ENCODE peak calls at places on chromosomes 1 and 21, in nine cellular contexts. One of them, this sample, is unnamed.

GRCh38 chr1:7420706-7421105 is 350.4 kb upstream of the VAMP3 start:
- DNase-seq in T-helper 1 cell: no peak
- DNase-seq in NCI-H1417: no peak
- DNase-seq in activated naive CD4-positive, alpha-beta T cell: no peak
- DNase-seq in CD4-positive, CD25-positive, alpha-beta regulatory T cell: no peak
- DNase-seq in NCI-H774: no peak
- DNase-seq in right atrium auricular region: no peak
- DNase-seq in stimulated activated CD8-positive, alpha-beta memory T cell treated with anti-CD3 and anti-CD28 coated beads, Interleukin-15, amount 100 ng/mL, for 24 hours: no peak
- DNase-seq in RPMI8226: no peak
- DNase-seq in this sample: no peak

GRCh38 chr1:96367791-96368190 is 353.8 kb upstream of the PTBP2 start:
- DNase-seq in activated naive CD4-positive, alpha-beta T cell: no peak
- DNase-seq in NCI-H774: no peak
- DNase-seq in RPMI8226: no peak
- DNase-seq in NCI-H1417: no peak
- DNase-seq in right atrium auricular region: no peak
- DNase-seq in CD4-positive, CD25-positive, alpha-beta regulatory T cell: no peak
- DNase-seq in T-helper 1 cell: no peak
- DNase-seq in stimulated activated CD8-positive, alpha-beta memory T cell treated with anti-CD3 and anti-CD28 coated beads, Interleukin-15, amount 100 ng/mL, for 24 hours: no peak
- DNase-seq in this sample: no peak

GRCh38 chr1:26378088-26378878 is 5.7 kb upstream of the ZNF683 start:
- DNase-seq in CD4-positive, CD25-positive, alpha-beta regulatory T cell: peak
- DNase-seq in NCI-H1417: no peak
- DNase-seq in T-helper 1 cell: peak
- DNase-seq in activated naive CD4-positive, alpha-beta T cell: peak
- DNase-seq in stimulated activated CD8-positive, alpha-beta memory T cell treated with anti-CD3 and anti-CD28 coated beads, Interleukin-15, amount 100 ng/mL, for 24 hours: peak
- DNase-seq in NCI-H774: no peak
- DNase-seq in RPMI8226: peak
- DNase-seq in right atrium auricular region: no peak
- DNase-seq in this sample: no peak

GRCh38 chr1:45008076-45008475 is 3.0 kb downstream of the HECTD3 start:
- DNase-seq in right atrium auricular region: no peak
- DNase-seq in NCI-H1417: no peak
- DNase-seq in activated naive CD4-positive, alpha-beta T cell: no peak
- DNase-seq in NCI-H774: no peak
- DNase-seq in stimulated activated CD8-positive, alpha-beta memory T cell treated with anti-CD3 and anti-CD28 coated beads, Interleukin-15, amount 100 ng/mL, for 24 hours: no peak
- DNase-seq in RPMI8226: no peak
- DNase-seq in T-helper 1 cell: no peak
- DNase-seq in CD4-positive, CD25-positive, alpha-beta regulatory T cell: no peak
- DNase-seq in this sample: no peak

GRCh38 chr1:188599313-188599712 is 1770.6 kb downstream of the PLA2G4A start:
- DNase-seq in NCI-H1417: no peak
- DNase-seq in NCI-H774: no peak
- DNase-seq in activated naive CD4-positive, alpha-beta T cell: no peak
- DNase-seq in RPMI8226: no peak
- DNase-seq in stimulated activated CD8-positive, alpha-beta memory T cell treated with anti-CD3 and anti-CD28 coated beads, Interleukin-15, amount 100 ng/mL, for 24 hours: no peak
- DNase-seq in T-helper 1 cell: no peak
- DNase-seq in right atrium auricular region: no peak
- DNase-seq in CD4-positive, CD25-positive, alpha-beta regulatory T cell: no peak
- DNase-seq in this sample: no peak

GRCh38 chr1:30099587-30099986 is 623.8 kb downstream of the MATN1 start:
- DNase-seq in CD4-positive, CD25-positive, alpha-beta regulatory T cell: no peak
- DNase-seq in NCI-H1417: no peak
- DNase-seq in NCI-H774: no peak
- DNase-seq in T-helper 1 cell: no peak
- DNase-seq in activated naive CD4-positive, alpha-beta T cell: no peak
- DNase-seq in right atrium auricular region: no peak
- DNase-seq in stimulated activated CD8-positive, alpha-beta memory T cell treated with anti-CD3 and anti-CD28 coated beads, Interleukin-15, amount 100 ng/mL, for 24 hours: no peak
- DNase-seq in RPMI8226: no peak
- DNase-seq in this sample: no peak

GRCh38 chr1:156464825-156465452 is 35.6 kb downstream of the MEF2D start:
- DNase-seq in NCI-H1417: no peak
- DNase-seq in RPMI8226: no peak
- DNase-seq in T-helper 1 cell: no peak
- DNase-seq in CD4-positive, CD25-positive, alpha-beta regulatory T cell: no peak
- DNase-seq in activated naive CD4-positive, alpha-beta T cell: no peak
- DNase-seq in stimulated activated CD8-positive, alpha-beta memory T cell treated with anti-CD3 and anti-CD28 coated beads, Interleukin-15, amount 100 ng/mL, for 24 hours: no peak
- DNase-seq in NCI-H774: no peak
- DNase-seq in right atrium auricular region: no peak
- DNase-seq in this sample: no peak

GRCh38 chr1:91807921-91808620 is 77.9 kb downstream of the TGFBR3 start:
- DNase-seq in NCI-H774: no peak
- DNase-seq in stimulated activated CD8-positive, alpha-beta memory T cell treated with anti-CD3 and anti-CD28 coated beads, Interleukin-15, amount 100 ng/mL, for 24 hours: no peak
- DNase-seq in right atrium auricular region: no peak
- DNase-seq in CD4-positive, CD25-positive, alpha-beta regulatory T cell: no peak
- DNase-seq in NCI-H1417: no peak
- DNase-seq in activated naive CD4-positive, alpha-beta T cell: no peak
- DNase-seq in T-helper 1 cell: no peak
- DNase-seq in RPMI8226: no peak
- DNase-seq in this sample: no peak

GRCh38 chr1:236670060-236670459 is 16.2 kb upstream of the ACTN2 start:
- DNase-seq in T-helper 1 cell: no peak
- DNase-seq in CD4-positive, CD25-positive, alpha-beta regulatory T cell: no peak
- DNase-seq in stimulated activated CD8-positive, alpha-beta memory T cell treated with anti-CD3 and anti-CD28 coated beads, Interleukin-15, amount 100 ng/mL, for 24 hours: no peak
- DNase-seq in NCI-H774: no peak
- DNase-seq in activated naive CD4-positive, alpha-beta T cell: no peak
- DNase-seq in right atrium auricular region: no peak
- DNase-seq in NCI-H1417: no peak
- DNase-seq in RPMI8226: no peak
- DNase-seq in this sample: no peak

GRCh38 chr1:246679211-246680177 is 44.7 kb upstream of the SCCPDH start:
- DNase-seq in CD4-positive, CD25-positive, alpha-beta regulatory T cell: no peak
- DNase-seq in stimulated activated CD8-positive, alpha-beta memory T cell treated with anti-CD3 and anti-CD28 coated beads, Interleukin-15, amount 100 ng/mL, for 24 hours: no peak
- DNase-seq in right atrium auricular region: no peak
- DNase-seq in NCI-H1417: no peak
- DNase-seq in RPMI8226: no peak
- DNase-seq in T-helper 1 cell: no peak
- DNase-seq in activated naive CD4-positive, alpha-beta T cell: no peak
- DNase-seq in NCI-H774: no peak
- DNase-seq in this sample: no peak

GRCh38 chr1:109493227-109493626 is 667 bp upstream of the CYB561D1 start:
- DNase-seq in T-helper 1 cell: no peak
- DNase-seq in CD4-positive, CD25-positive, alpha-beta regulatory T cell: no peak
- DNase-seq in NCI-H1417: no peak
- DNase-seq in stimulated activated CD8-positive, alpha-beta memory T cell treated with anti-CD3 and anti-CD28 coated beads, Interleukin-15, amount 100 ng/mL, for 24 hours: no peak
- DNase-seq in right atrium auricular region: no peak
- DNase-seq in activated naive CD4-positive, alpha-beta T cell: no peak
- DNase-seq in RPMI8226: no peak
- DNase-seq in NCI-H774: no peak
- DNase-seq in this sample: no peak

GRCh38 chr1:66540434-66541032 is 6.6 kb downstream of the SGIP1 start:
- DNase-seq in activated naive CD4-positive, alpha-beta T cell: no peak
- DNase-seq in CD4-positive, CD25-positive, alpha-beta regulatory T cell: no peak
- DNase-seq in NCI-H1417: no peak
- DNase-seq in NCI-H774: no peak
- DNase-seq in right atrium auricular region: no peak
- DNase-seq in T-helper 1 cell: no peak
- DNase-seq in stimulated activated CD8-positive, alpha-beta memory T cell treated with anti-CD3 and anti-CD28 coated beads, Interleukin-15, amount 100 ng/mL, for 24 hours: no peak
- DNase-seq in RPMI8226: no peak
- DNase-seq in this sample: no peak

GRCh38 chr1:8004803-8005573 is 21.1 kb downstream of the ERRFI1 start:
- DNase-seq in stimulated activated CD8-positive, alpha-beta memory T cell treated with anti-CD3 and anti-CD28 coated beads, Interleukin-15, amount 100 ng/mL, for 24 hours: no peak
- DNase-seq in NCI-H1417: peak
- DNase-seq in NCI-H774: no peak
- DNase-seq in right atrium auricular region: peak
- DNase-seq in RPMI8226: no peak
- DNase-seq in activated naive CD4-positive, alpha-beta T cell: no peak
- DNase-seq in CD4-positive, CD25-positive, alpha-beta regulatory T cell: no peak
- DNase-seq in T-helper 1 cell: no peak
- DNase-seq in this sample: peak

GRCh38 chr1:25757151-25757845 is 42.7 kb upstream of the SELENON start:
- DNase-seq in T-helper 1 cell: no peak
- DNase-seq in RPMI8226: no peak
- DNase-seq in right atrium auricular region: no peak
- DNase-seq in CD4-positive, CD25-positive, alpha-beta regulatory T cell: no peak
- DNase-seq in stimulated activated CD8-positive, alpha-beta memory T cell treated with anti-CD3 and anti-CD28 coated beads, Interleukin-15, amount 100 ng/mL, for 24 hours: no peak
- DNase-seq in activated naive CD4-positive, alpha-beta T cell: no peak
- DNase-seq in NCI-H1417: no peak
- DNase-seq in NCI-H774: no peak
- DNase-seq in this sample: no peak

GRCh38 chr1:25993197-25993951 is 4.5 kb downstream of the PAFAH2 start:
- DNase-seq in stimulated activated CD8-positive, alpha-beta memory T cell treated with anti-CD3 and anti-CD28 coated beads, Interleukin-15, amount 100 ng/mL, for 24 hours: no peak
- DNase-seq in RPMI8226: no peak
- DNase-seq in T-helper 1 cell: no peak
- DNase-seq in CD4-positive, CD25-positive, alpha-beta regulatory T cell: no peak
- DNase-seq in activated naive CD4-positive, alpha-beta T cell: no peak
- DNase-seq in NCI-H1417: no peak
- DNase-seq in right atrium auricular region: no peak
- DNase-seq in NCI-H774: no peak
- DNase-seq in this sample: no peak

GRCh38 chr1:48236716-48237470 is 14.4 kb downstream of the SLC5A9 start:
- DNase-seq in stimulated activated CD8-positive, alpha-beta memory T cell treated with anti-CD3 and anti-CD28 coated beads, Interleukin-15, amount 100 ng/mL, for 24 hours: no peak
- DNase-seq in T-helper 1 cell: no peak
- DNase-seq in NCI-H1417: peak
- DNase-seq in activated naive CD4-positive, alpha-beta T cell: no peak
- DNase-seq in CD4-positive, CD25-positive, alpha-beta regulatory T cell: peak
- DNase-seq in right atrium auricular region: peak
- DNase-seq in NCI-H774: peak
- DNase-seq in RPMI8226: peak
- DNase-seq in this sample: no peak

GRCh38 chr1:178541829-178542553 is 29.1 kb downstream of the TEX35 start:
- DNase-seq in NCI-H1417: peak
- DNase-seq in right atrium auricular region: no peak
- DNase-seq in CD4-positive, CD25-positive, alpha-beta regulatory T cell: no peak
- DNase-seq in activated naive CD4-positive, alpha-beta T cell: no peak
- DNase-seq in T-helper 1 cell: no peak
- DNase-seq in stimulated activated CD8-positive, alpha-beta memory T cell treated with anti-CD3 and anti-CD28 coated beads, Interleukin-15, amount 100 ng/mL, for 24 hours: peak
- DNase-seq in RPMI8226: peak
- DNase-seq in NCI-H774: peak
- DNase-seq in this sample: peak

GRCh38 chr21:42062543-42063022 is 8.5 kb upstream of the UMODL1 start:
- DNase-seq in T-helper 1 cell: peak
- DNase-seq in RPMI8226: peak
- DNase-seq in activated naive CD4-positive, alpha-beta T cell: peak
- DNase-seq in stimulated activated CD8-positive, alpha-beta memory T cell treated with anti-CD3 and anti-CD28 coated beads, Interleukin-15, amount 100 ng/mL, for 24 hours: peak
- DNase-seq in CD4-positive, CD25-positive, alpha-beta regulatory T cell: peak
- DNase-seq in NCI-H774: no peak
- DNase-seq in NCI-H1417: peak
- DNase-seq in right atrium auricular region: no peak
- DNase-seq in this sample: no peak

GRCh38 chr1:110230381-110231199 is 20.5 kb downstream of the KCNC4 start:
- DNase-seq in CD4-positive, CD25-positive, alpha-beta regulatory T cell: no peak
- DNase-seq in activated naive CD4-positive, alpha-beta T cell: no peak
- DNase-seq in stimulated activated CD8-positive, alpha-beta memory T cell treated with anti-CD3 and anti-CD28 coated beads, Interleukin-15, amount 100 ng/mL, for 24 hours: no peak
- DNase-seq in right atrium auricular region: no peak
- DNase-seq in T-helper 1 cell: no peak
- DNase-seq in NCI-H774: no peak
- DNase-seq in NCI-H1417: no peak
- DNase-seq in RPMI8226: no peak
- DNase-seq in this sample: no peak

GRCh38 chr21:28669331-28669730 is 323.3 kb downstream of the LTN1 start:
- DNase-seq in stimulated activated CD8-positive, alpha-beta memory T cell treated with anti-CD3 and anti-CD28 coated beads, Interleukin-15, amount 100 ng/mL, for 24 hours: no peak
- DNase-seq in NCI-H1417: no peak
- DNase-seq in right atrium auricular region: no peak
- DNase-seq in T-helper 1 cell: no peak
- DNase-seq in CD4-positive, CD25-positive, alpha-beta regulatory T cell: no peak
- DNase-seq in activated naive CD4-positive, alpha-beta T cell: no peak
- DNase-seq in NCI-H774: no peak
- DNase-seq in RPMI8226: no peak
- DNase-seq in this sample: no peak

GRCh38 chr1:158077366-158078256 is 84.2 kb downstream of the KIRREL1 start:
- DNase-seq in NCI-H1417: peak
- DNase-seq in activated naive CD4-positive, alpha-beta T cell: no peak
- DNase-seq in CD4-positive, CD25-positive, alpha-beta regulatory T cell: no peak
- DNase-seq in RPMI8226: no peak
- DNase-seq in NCI-H774: no peak
- DNase-seq in right atrium auricular region: no peak
- DNase-seq in stimulated activated CD8-positive, alpha-beta memory T cell treated with anti-CD3 and anti-CD28 coated beads, Interleukin-15, amount 100 ng/mL, for 24 hours: no peak
- DNase-seq in T-helper 1 cell: no peak
- DNase-seq in this sample: no peak

GRCh38 chr1:61606448-61607312 is 118.3 kb downstream of the TM2D1 start:
- DNase-seq in RPMI8226: no peak
- DNase-seq in right atrium auricular region: peak
- DNase-seq in stimulated activated CD8-positive, alpha-beta memory T cell treated with anti-CD3 and anti-CD28 coated beads, Interleukin-15, amount 100 ng/mL, for 24 hours: no peak
- DNase-seq in T-helper 1 cell: no peak
- DNase-seq in activated naive CD4-positive, alpha-beta T cell: no peak
- DNase-seq in NCI-H1417: no peak
- DNase-seq in NCI-H774: no peak
- DNase-seq in CD4-positive, CD25-positive, alpha-beta regulatory T cell: no peak
- DNase-seq in this sample: no peak

GRCh38 chr21:40531421-40531820 is 315.5 kb downstream of the DSCAM start:
- DNase-seq in stimulated activated CD8-positive, alpha-beta memory T cell treated with anti-CD3 and anti-CD28 coated beads, Interleukin-15, amount 100 ng/mL, for 24 hours: no peak
- DNase-seq in CD4-positive, CD25-positive, alpha-beta regulatory T cell: no peak
- DNase-seq in RPMI8226: no peak
- DNase-seq in T-helper 1 cell: no peak
- DNase-seq in NCI-H1417: no peak
- DNase-seq in activated naive CD4-positive, alpha-beta T cell: no peak
- DNase-seq in right atrium auricular region: no peak
- DNase-seq in NCI-H774: no peak
- DNase-seq in this sample: no peak

GRCh38 chr1:58392083-58392482 is 154.4 kb downstream of the OMA1 start:
- DNase-seq in activated naive CD4-positive, alpha-beta T cell: no peak
- DNase-seq in NCI-H1417: no peak
- DNase-seq in T-helper 1 cell: no peak
- DNase-seq in CD4-positive, CD25-positive, alpha-beta regulatory T cell: peak
- DNase-seq in RPMI8226: no peak
- DNase-seq in NCI-H774: no peak
- DNase-seq in stimulated activated CD8-positive, alpha-beta memory T cell treated with anti-CD3 and anti-CD28 coated beads, Interleukin-15, amount 100 ng/mL, for 24 hours: no peak
- DNase-seq in right atrium auricular region: no peak
- DNase-seq in this sample: no peak

GRCh38 chr1:36366091-36366661 is 19.5 kb downstream of the STK40 start:
- DNase-seq in NCI-H774: no peak
- DNase-seq in T-helper 1 cell: no peak
- DNase-seq in stimulated activated CD8-positive, alpha-beta memory T cell treated with anti-CD3 and anti-CD28 coated beads, Interleukin-15, amount 100 ng/mL, for 24 hours: no peak
- DNase-seq in right atrium auricular region: no peak
- DNase-seq in NCI-H1417: no peak
- DNase-seq in activated naive CD4-positive, alpha-beta T cell: peak
- DNase-seq in RPMI8226: no peak
- DNase-seq in CD4-positive, CD25-positive, alpha-beta regulatory T cell: peak
- DNase-seq in this sample: no peak

GRCh38 chr1:116288201-116288598 is 84.8 kb upstream of the ATP1A1 start:
- DNase-seq in NCI-H1417: no peak
- DNase-seq in right atrium auricular region: no peak
- DNase-seq in stimulated activated CD8-positive, alpha-beta memory T cell treated with anti-CD3 and anti-CD28 coated beads, Interleukin-15, amount 100 ng/mL, for 24 hours: no peak
- DNase-seq in NCI-H774: no peak
- DNase-seq in T-helper 1 cell: no peak
- DNase-seq in activated naive CD4-positive, alpha-beta T cell: no peak
- DNase-seq in RPMI8226: peak
- DNase-seq in CD4-positive, CD25-positive, alpha-beta regulatory T cell: no peak
- DNase-seq in this sample: no peak

GRCh38 chr1:159892944-159893343 is 7.0 kb downstream of the CFAP45 start:
- DNase-seq in right atrium auricular region: no peak
- DNase-seq in stimulated activated CD8-positive, alpha-beta memory T cell treated with anti-CD3 and anti-CD28 coated beads, Interleukin-15, amount 100 ng/mL, for 24 hours: no peak
- DNase-seq in T-helper 1 cell: no peak
- DNase-seq in CD4-positive, CD25-positive, alpha-beta regulatory T cell: no peak
- DNase-seq in NCI-H774: no peak
- DNase-seq in RPMI8226: peak
- DNase-seq in activated naive CD4-positive, alpha-beta T cell: no peak
- DNase-seq in NCI-H1417: peak
- DNase-seq in this sample: no peak

GRCh38 chr1:58412071-58412580 is 134.4 kb downstream of the OMA1 start:
- DNase-seq in NCI-H1417: no peak
- DNase-seq in stimulated activated CD8-positive, alpha-beta memory T cell treated with anti-CD3 and anti-CD28 coated beads, Interleukin-15, amount 100 ng/mL, for 24 hours: no peak
- DNase-seq in NCI-H774: no peak
- DNase-seq in T-helper 1 cell: no peak
- DNase-seq in right atrium auricular region: no peak
- DNase-seq in RPMI8226: no peak
- DNase-seq in activated naive CD4-positive, alpha-beta T cell: no peak
- DNase-seq in CD4-positive, CD25-positive, alpha-beta regulatory T cell: no peak
- DNase-seq in this sample: no peak

GRCh38 chr1:17540255-17541001 is 930 bp downstream of the ARHGEF10L start:
- DNase-seq in CD4-positive, CD25-positive, alpha-beta regulatory T cell: no peak
- DNase-seq in stimulated activated CD8-positive, alpha-beta memory T cell treated with anti-CD3 and anti-CD28 coated beads, Interleukin-15, amount 100 ng/mL, for 24 hours: no peak
- DNase-seq in NCI-H774: no peak
- DNase-seq in activated naive CD4-positive, alpha-beta T cell: no peak
- DNase-seq in NCI-H1417: peak
- DNase-seq in right atrium auricular region: no peak
- DNase-seq in RPMI8226: no peak
- DNase-seq in T-helper 1 cell: no peak
- DNase-seq in this sample: no peak

GRCh38 chr1:8077120-8077573 is 51.0 kb upstream of the ERRFI1 start:
- DNase-seq in T-helper 1 cell: no peak
- DNase-seq in right atrium auricular region: peak
- DNase-seq in NCI-H1417: peak
- DNase-seq in NCI-H774: peak
- DNase-seq in activated naive CD4-positive, alpha-beta T cell: no peak
- DNase-seq in stimulated activated CD8-positive, alpha-beta memory T cell treated with anti-CD3 and anti-CD28 coated beads, Interleukin-15, amount 100 ng/mL, for 24 hours: no peak
- DNase-seq in RPMI8226: peak
- DNase-seq in CD4-positive, CD25-positive, alpha-beta regulatory T cell: no peak
- DNase-seq in this sample: no peak

GRCh38 chr1:85314726-85315125 is 38.3 kb upstream of the BCL10 start:
- DNase-seq in T-helper 1 cell: no peak
- DNase-seq in NCI-H774: no peak
- DNase-seq in RPMI8226: no peak
- DNase-seq in NCI-H1417: no peak
- DNase-seq in stimulated activated CD8-positive, alpha-beta memory T cell treated with anti-CD3 and anti-CD28 coated beads, Interleukin-15, amount 100 ng/mL, for 24 hours: no peak
- DNase-seq in right atrium auricular region: no peak
- DNase-seq in activated naive CD4-positive, alpha-beta T cell: no peak
- DNase-seq in CD4-positive, CD25-positive, alpha-beta regulatory T cell: no peak
- DNase-seq in this sample: no peak